ENCODE peak calls at places on chromosomes 3 and 15, in eight cellular contexts. Q, T, P, I, C, Z, R and F are unnamed samples.

GRCh38 chr3:49803464-49804140 is 541 bp downstream of the INKA1 start:
- DNase-seq in Q (no peak), I (no peak), Z (no peak), C (peak; percentile 76), R (peak; percentile 90), P (no peak), T (no peak), F (no peak)

GRCh38 chr3:11434017-11434526 is 161.9 kb downstream of the ATG7 start:
- DNase-seq in Q (no peak), C (no peak), P (no peak), I (peak; percentile 82), R (no peak), T (no peak), Z (no peak), F (peak; percentile 23)

GRCh38 chr3:169283902-169284451 is 379.5 kb downstream of the MECOM start:
- DNase-seq in I (no peak), R (no peak), Q (no peak), P (peak; percentile 82), Z (no peak), T (no peak), C (no peak), F (no peak)

GRCh38 chr3:85304360-85304964 is 345.7 kb downstream of the CADM2 start:
- DNase-seq in R (no peak), P (no peak), I (no peak), C (peak; percentile 21), Q (no peak), Z (no peak), T (no peak), F (no peak)

GRCh38 chr3:127455541-127456450 is 134.7 kb downstream of the TPRA1 start:
- DNase-seq in T (peak; percentile 60), Q (no peak), R (peak; percentile 88), C (peak; percentile 90), P (peak; percentile 83), I (peak; percentile 79), Z (peak; percentile 34), F (peak; percentile 71)

GRCh38 chr3:76097588-76097975 is 312.2 kb upstream of the ZNF717 start:
- DNase-seq in P (no peak), R (no peak), C (no peak), T (no peak), Q (no peak), Z (no peak), I (no peak), F (no peak)

GRCh38 chr3:1439395-1439794 is 346.6 kb downstream of the CNTN6 start:
- DNase-seq in I (no peak), Z (no peak), P (peak; percentile 27), Q (no peak), T (no peak), C (peak; percentile 69), R (no peak), F (no peak)

GRCh38 chr15:82543155-82543554 is 2.9 kb upstream of the RPS17 start:
- DNase-seq in T (no peak), P (no peak), R (no peak), I (no peak), Q (no peak), Z (no peak), C (peak; percentile 71), F (no peak)

GRCh38 chr3:194136519-194137313 is 768 bp downstream of the HES1 start:
- DNase-seq in Z (no peak), I (no peak), T (no peak), R (peak; percentile 86), Q (no peak), C (peak; percentile 74), P (peak; percentile 46), F (peak; percentile 89)

GRCh38 chr15:60580068-60580467 is 101.1 kb upstream of the ICE2 start:
- DNase-seq in R (no peak), Q (no peak), Z (no peak), I (no peak), P (no peak), C (no peak), T (no peak), F (no peak)

GRCh38 chr3:32413845-32414526 is 22.3 kb downstream of the CMTM7 start:
- DNase-seq in Q (no peak), T (no peak), I (peak; percentile 35), Z (no peak), C (peak; percentile 18), P (no peak), R (peak; percentile 63), F (no peak)

GRCh38 chr3:33975463-33975862 is 177.0 kb downstream of the PDCD6IP start:
- DNase-seq in P (no peak), R (no peak), Q (no peak), C (no peak), I (no peak), Z (no peak), T (no peak), F (no peak)

DNA sequence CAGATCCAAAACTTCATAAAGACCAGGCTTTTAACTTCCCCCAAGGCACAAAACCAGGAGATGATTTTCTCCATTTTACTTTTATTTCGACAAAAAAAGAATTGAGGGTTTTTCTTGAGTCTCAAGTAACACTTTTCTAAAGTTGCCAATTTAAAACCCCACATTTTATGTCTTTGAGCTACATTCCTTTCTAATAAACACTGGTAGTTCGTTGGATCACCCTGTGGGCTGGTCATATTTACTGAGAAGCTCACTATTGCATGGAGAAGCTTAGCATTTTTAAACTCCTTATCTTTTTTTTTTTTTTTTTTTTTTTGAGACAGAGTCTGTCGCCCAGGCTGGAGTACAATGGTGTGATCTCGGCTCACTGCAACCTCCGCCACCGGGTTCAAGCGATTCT is 255.1 kb upstream of the TPM1 start:
- DNase-seq in P (no peak), Q (no peak), I (no peak), C (no peak), Z (no peak), R (no peak), T (no peak), F (no peak)
- TF ChIP-seq POLR2AphosphoS5 in P (no peak), Q (no peak), I (no peak), C (no peak), Z (no peak), R (no peak), T (no peak), F (no peak)

GRCh38 chr3:177770821-177771220 is 573.5 kb upstream of the TBL1XR1 start:
- DNase-seq in T (no peak), R (no peak), I (no peak), P (no peak), Q (no peak), Z (no peak), C (no peak), F (no peak)
- TF ChIP-seq POLR2AphosphoS5 in T (no peak), R (no peak), I (no peak), P (no peak), Q (no peak), Z (no peak), C (no peak), F (no peak)

GRCh38 chr15:57566840-57567239 is 24.9 kb upstream of the MYZAP start:
- DNase-seq in Z (no peak), I (no peak), Q (no peak), T (no peak), C (no peak), P (peak; percentile 67), R (no peak), F (no peak)
- TF ChIP-seq POLR2AphosphoS5 in Z (no peak), I (no peak), Q (no peak), T (no peak), C (no peak), P (peak; percentile 19), R (no peak), F (no peak)

GRCh38 chr3:40450438-40450837 is 6.7 kb upstream of the RPL14 start:
- DNase-seq in T (no peak), R (no peak), Q (no peak), C (no peak), P (no peak), I (no peak), Z (no peak), F (no peak)
- TF ChIP-seq POLR2AphosphoS5 in T (no peak), R (no peak), Q (no peak), C (no peak), P (no peak), I (no peak), Z (no peak), F (no peak)

DNA sequence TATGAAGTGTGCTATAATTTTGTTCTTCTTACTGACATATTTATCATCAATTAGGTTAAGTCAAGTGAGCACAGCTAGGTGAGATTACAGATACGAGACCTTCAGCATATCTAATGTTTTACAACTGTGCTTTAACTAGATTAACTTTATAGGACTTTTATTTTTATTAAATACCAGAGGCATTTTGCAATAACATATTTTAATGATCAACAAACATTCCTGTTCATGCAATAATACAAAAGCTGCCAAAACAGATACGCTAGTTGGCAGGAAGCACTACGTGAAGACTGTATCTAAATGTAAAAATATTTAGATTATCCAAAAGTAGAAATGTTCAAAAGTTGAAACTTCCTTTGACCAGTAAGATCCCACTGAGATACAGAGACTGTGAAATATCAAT is 139.2 kb downstream of the CBLB start:
- DNase-seq in R (no peak), I (no peak), P (no peak), Q (no peak), C (no peak), T (no peak), Z (no peak), F (no peak)
- TF ChIP-seq POLR2AphosphoS5 in R (no peak), I (no peak), P (no peak), Q (no peak), C (no peak), T (no peak), Z (no peak), F (no peak)

GRCh38 chr3:135997554-135998320 is 32.2 kb downstream of the PPP2R3A start:
- DNase-seq in I (no peak), T (no peak), P (no peak), R (no peak), Z (no peak), Q (no peak), C (no peak), F (no peak)

GRCh38 chr3:135994708-135995335 is 29.3 kb downstream of the PPP2R3A start:
- DNase-seq in T (no peak), R (no peak), I (no peak), P (no peak), Q (no peak), Z (no peak), C (no peak), F (no peak)

GRCh38 chr3:135992072-135992471 is 26.5 kb downstream of the PPP2R3A start:
- DNase-seq in P (no peak), Q (no peak), R (no peak), I (no peak), Z (peak; percentile 40), C (no peak), T (no peak), F (no peak)

GRCh38 chr3:135991621-135992020 is 26.1 kb downstream of the PPP2R3A start:
- DNase-seq in R (no peak), I (no peak), P (no peak), Z (no peak), Q (no peak), C (no peak), T (no peak), F (no peak)

GRCh38 chr3:135995766-135996165 is 30.2 kb downstream of the PPP2R3A start:
- DNase-seq in Q (no peak), I (no peak), T (no peak), R (no peak), Z (no peak), C (no peak), P (no peak), F (no peak)
- TF ChIP-seq POLR2AphosphoS5 in Q (no peak), I (no peak), T (no peak), R (no peak), Z (no peak), C (no peak), P (no peak), F (no peak)